ENCODE peak calls at places on chromosomes 5 and 9, in ten cellular contexts. V is AG09319, W is GM04503, O is WTC11, R is T-helper 17 cell, N is ovary, K is EL, P is cardiac fibroblast, S is hepatic stellate cell, E is left kidney. Y is an unnamed sample.

GRCh38 chr5:168359820-168360460 is 68.5 kb downstream of the WWC1 start:
- DNase-seq in N (no peak), W (no peak), R (no peak), S (no peak), K (no peak), V (no peak), P (no peak), E (peak), O (no peak), Y (no peak)

GRCh38 chr5:16742938-16743337 is 126.1 kb upstream of the RETREG1 start:
- DNase-seq in P (peak), S (no peak), W (no peak), K (no peak), R (no peak), N (no peak), E (no peak), V (no peak), O (no peak), Y (no peak)

GRCh38 chr5:145629047-145629446 is 206.1 kb downstream of the PRELID2 start:
- DNase-seq in N (no peak), E (no peak), W (no peak), V (no peak), S (no peak), P (no peak), O (no peak), K (no peak), R (no peak), Y (no peak)

GRCh38 chr9:133353548-133353947 is 2.7 kb downstream of the SURF1 start:
- DNase-seq in S (no peak), R (no peak), W (no peak), K (no peak), V (no peak), O (no peak), N (no peak), E (no peak), P (no peak), Y (no peak)

GRCh38 chr5:135141303-135142268 is 107.6 kb upstream of the PITX1 start:
- DNase-seq in V (no peak), O (no peak), S (no peak), P (no peak), E (no peak), N (no peak), R (no peak), W (no peak), K (peak), Y (no peak)

GRCh38 chr5:133360693-133361479 is 251.5 kb downstream of the FSTL4 start:
- DNase-seq in W (no peak), P (no peak), E (peak), K (no peak), O (no peak), V (no peak), N (no peak), R (no peak), S (no peak), Y (no peak)

GRCh38 chr5:61569353-61569752 is 237.3 kb downstream of the ZSWIM6 start:
- DNase-seq in K (no peak), N (no peak), E (no peak), P (no peak), O (no peak), S (no peak), W (no peak), V (no peak), R (no peak), Y (no peak)

GRCh38 chr9:136900988-136901515 is 14.7 kb downstream of the TRAF2 start:
- DNase-seq in O (no peak), E (no peak), N (no peak), P (no peak), V (no peak), W (no peak), K (no peak), R (no peak), S (no peak), Y (no peak)

GRCh38 chr9:88534456-88535225 is at the start of gene NXNL2:
- DNase-seq in P (peak), S (peak), V (peak), W (peak), O (peak), K (peak), N (peak), E (peak), R (no peak), Y (no peak)

GRCh38 chr9:133924453-133924852 is 67.7 kb downstream of the VAV2 start:
- DNase-seq in N (no peak), K (no peak), V (no peak), R (no peak), S (no peak), E (peak), O (no peak), W (no peak), P (no peak), Y (no peak)

GRCh38 chr9:134838651-134839431 is 41.8 kb upstream of the FCN2 start:
- DNase-seq in N (no peak), V (no peak), K (no peak), E (no peak), O (no peak), P (no peak), R (no peak), S (no peak), W (no peak), Y (no peak)

GRCh38 chr5:27242258-27242626 is 203.9 kb upstream of the CDH9 start:
- DNase-seq in P (no peak), K (no peak), R (no peak), E (peak), S (no peak), V (no peak), O (no peak), W (no peak), N (no peak), Y (no peak)

GRCh38 chr5:57468481-57469165 is 14.0 kb downstream of the ACTBL2 start:
- DNase-seq in O (no peak), V (peak), E (no peak), N (no peak), P (peak), S (peak), W (peak), R (no peak), K (peak), Y (no peak)

GRCh38 chr5:73314395-73315195 is 134.0 kb downstream of the FOXD1 start:
- DNase-seq in O (no peak), V (no peak), K (no peak), S (no peak), P (no peak), N (no peak), E (peak), R (no peak), W (no peak), Y (no peak)

GRCh38 chr5:10324519-10325370 is 17.0 kb upstream of the CMBL start:
- DNase-seq in V (no peak), O (no peak), E (no peak), R (no peak), K (no peak), P (no peak), N (no peak), W (no peak), S (no peak), Y (no peak)

GRCh38 chr5:141846031-141846430 is 32.2 kb downstream of the PCDH1 start:
- DNase-seq in R (no peak), O (peak), P (peak), E (peak), N (no peak), W (no peak), V (no peak), S (peak), K (peak), Y (peak)

GRCh38 chr9:2317591-2317990 is 302.4 kb downstream of the SMARCA2 start:
- DNase-seq in V (no peak), W (no peak), K (peak), O (no peak), P (no peak), E (no peak), S (no peak), R (no peak), N (no peak), Y (no peak)

GRCh38 chr5:177327539-177328522 is 16.1 kb upstream of the MXD3 start:
- DNase-seq in K (no peak), O (no peak), W (no peak), E (no peak), R (no peak), V (no peak), S (no peak), P (peak), N (peak), Y (no peak)

GRCh38 chr9:133512253-133513213 is 12.2 kb downstream of the MYMK start:
- DNase-seq in S (no peak), K (no peak), E (no peak), V (no peak), P (no peak), W (no peak), R (no peak), N (peak), O (no peak), Y (no peak)

GRCh38 chr9:72921888-72922654 is 30.8 kb downstream of the ALDH1A1 start:
- DNase-seq in V (no peak), R (no peak), E (no peak), P (no peak), K (no peak), N (no peak), O (no peak), W (no peak), S (no peak), Y (no peak)

GRCh38 chr5:171379961-171380360 is 7.7 kb upstream of the NPM1 start:
- DNase-seq in P (no peak), R (no peak), O (no peak), K (no peak), E (no peak), W (no peak), V (no peak), N (no peak), S (no peak), Y (no peak)

GRCh38 chr9:113922160-113922559 is 46.1 kb downstream of the ZNF618 start:
- DNase-seq in O (no peak), S (peak), R (no peak), K (no peak), E (no peak), V (no peak), N (no peak), W (no peak), P (no peak), Y (no peak)

GRCh38 chr9:133656211-133657119 is 20.3 kb downstream of the DBH start:
- DNase-seq in S (no peak), W (no peak), V (no peak), K (no peak), P (no peak), R (no peak), O (no peak), E (peak), N (no peak), Y (no peak)

GRCh38 chr5:23507278-23507685 is at the start of gene PRDM9:
- DNase-seq in W (no peak), K (no peak), P (peak), R (no peak), E (peak), N (no peak), S (no peak), O (peak), V (no peak), Y (no peak)

GRCh38 chr5:42021119-42021518 is 96.0 kb downstream of the FBXO4 start:
- DNase-seq in V (no peak), E (no peak), K (peak), S (peak), P (peak), O (no peak), W (no peak), N (no peak), R (no peak), Y (no peak)

GRCh38 chr5:119512277-119512676 is 60.0 kb downstream of the HSD17B4 start:
- DNase-seq in O (no peak), P (no peak), E (no peak), K (no peak), N (no peak), R (no peak), W (no peak), V (no peak), S (no peak), Y (no peak)

GRCh38 chr5:176596689-176597416 is 13.1 kb downstream of the GPRIN1 start:
- DNase-seq in O (peak), K (no peak), S (peak), R (peak), N (peak), P (peak), W (no peak), E (peak), V (no peak), Y (no peak)

GRCh38 chr9:121963542-121963995 is 129.5 kb downstream of the TTLL11 start:
- DNase-seq in K (peak), P (peak), W (no peak), O (no peak), V (no peak), R (no peak), S (no peak), N (no peak), E (no peak), Y (no peak)

GRCh38 chr9:82923410-82924242 is 139.3 kb downstream of the RASEF start:
- DNase-seq in N (no peak), S (no peak), R (no peak), P (no peak), O (no peak), V (no peak), K (peak), W (no peak), E (peak), Y (no peak)

Y was measured in AG04450.